ENCODE peak calls at places on chromosomes 13 and 19, in five cellular contexts. M, Q, E, A and L are unnamed samples.
A peak's percentile ranks its signal among the peaks of the same experiment; 100 is the strongest.

GRCh38 chr19:55473613-55474012 is 2.8 kb upstream of the ZNF628 start:
- DNase-seq in A (peak; percentile 81), Q (no peak), M (no peak), E (no peak), L (no peak)

GRCh38 chr13:78478183-78478582 is 125.2 kb downstream of the POU4F1 start:
- DNase-seq in Q (no peak), M (no peak), E (no peak), A (no peak), L (no peak)

GRCh38 chr13:113591750-113592149 is 7.2 kb downstream of the TFDP1 start:
- DNase-seq in E (peak; percentile 51), Q (no peak), M (no peak), A (no peak), L (no peak)

GRCh38 chr19:41249707-41250423 is 14.3 kb upstream of the HNRNPUL1 start:
- DNase-seq in A (no peak), E (no peak), Q (no peak), M (no peak), L (no peak)

GRCh38 chr13:25886438-25887214 is 165.2 kb downstream of the SHISA2 start:
- DNase-seq in Q (no peak), A (peak; percentile 81), M (no peak), E (no peak), L (no peak)

GRCh38 chr19:8426283-8426682 is 13.2 kb downstream of the MARCHF2 start:
- DNase-seq in M (no peak), A (no peak), E (no peak), Q (no peak), L (no peak)

GRCh38 chr19:16970821-16971220 is 55.8 kb downstream of the CPAMD8 start:
- DNase-seq in E (no peak), A (peak; percentile 19), M (no peak), Q (no peak), L (no peak)

GRCh38 chr19:54959840-54960239 is 6.3 kb upstream of the NLRP2 start:
- DNase-seq in A (no peak), Q (no peak), E (no peak), M (no peak), L (no peak)

GRCh38 chr13:114134944-114135610 is 2.7 kb upstream of the RASA3 start:
- DNase-seq in M (no peak), A (no peak), E (peak; percentile 32), Q (no peak), L (no peak)

GRCh38 chr13:24693862-24694471 is 13.8 kb downstream of the ATP12A start:
- DNase-seq in A (peak; percentile 41), Q (no peak), E (no peak), M (no peak), L (peak; percentile 62)

GRCh38 chr19:1285737-1286360 is at the start of gene EFNA2:
- DNase-seq in M (no peak), A (no peak), Q (no peak), E (no peak), L (no peak)

GRCh38 chr13:50085063-50085462 is 69.8 kb downstream of the KCNRG start:
- DNase-seq in A (peak; percentile 47), E (no peak), Q (no peak), M (no peak), L (no peak)

GRCh38 chr13:113090415-113090770 is 15.2 kb upstream of the F7 start:
- DNase-seq in M (no peak), A (no peak), Q (no peak), E (peak; percentile 40), L (no peak)

GRCh38 chr13:98504371-98504963 is 72.4 kb downstream of the STK24 start:
- DNase-seq in E (no peak), Q (no peak), A (no peak), M (no peak), L (no peak)

GRCh38 chr13:110811008-110811720 is 97.7 kb downstream of the ING1 start:
- DNase-seq in A (no peak), Q (no peak), M (no peak), E (no peak), L (no peak)

GRCh38 chr19:15479391-15480345 is at the start of gene PGLYRP2:
- DNase-seq in E (peak; percentile 72), Q (no peak), M (no peak), A (peak; percentile 19), L (no peak)

GRCh38 chr19:33403221-33403972 is 29.9 kb downstream of the CEBPG start:
- DNase-seq in M (no peak), A (no peak), Q (no peak), E (peak; percentile 61), L (no peak)

GRCh38 chr19:14566712-14567077 is 5.2 kb downstream of the NDUFB7 start:
- DNase-seq in A (no peak), E (no peak), M (no peak), Q (no peak), L (no peak)

GRCh38 chr13:42048625-42049453 is at the start of gene DGKH:
- DNase-seq in Q (no peak), E (peak; percentile 94), A (peak; percentile 75), M (peak; percentile 41), L (peak; percentile 63)

GRCh38 chr13:38804061-38804460 is 117.2 kb downstream of the FREM2 start:
- DNase-seq in M (no peak), A (no peak), E (no peak), Q (no peak), L (no peak)

GRCh38 chr13:43924549-43925245 is 45.0 kb downstream of the LACC1 start:
- DNase-seq in A (no peak), E (no peak), Q (no peak), M (no peak), L (peak; percentile 22)

GRCh38 chr19:15115080-15115479 is 7.9 kb downstream of the SYDE1 start:
- DNase-seq in A (peak; percentile 60), M (no peak), Q (no peak), E (peak; percentile 90), L (no peak)

GRCh38 chr13:48506092-48506701 is 26.7 kb downstream of the RCBTB2 start:
- DNase-seq in E (peak; percentile 81), A (no peak), M (no peak), Q (no peak), L (no peak)

GRCh38 chr19:41431426-41432386 is 4.5 kb upstream of the B3GNT8 start:
- DNase-seq in A (peak; percentile 62), E (no peak), Q (no peak), M (no peak), L (no peak)

GRCh38 chr13:94433055-94433947 is 46.2 kb downstream of the DCT start:
- DNase-seq in A (no peak), E (no peak), Q (no peak), M (no peak), L (no peak)

GRCh38 chr19:51282335-51282734 is 29.1 kb upstream of the IGLON5 start:
- DNase-seq in M (no peak), A (no peak), Q (no peak), E (no peak), L (no peak)

GRCh38 chr19:32688315-32688714 is 3.3 kb upstream of the NUDT19 start:
- DNase-seq in E (no peak), A (no peak), M (no peak), Q (no peak), L (no peak)

GRCh38 chr19:8302357-8302691 is 5.8 kb downstream of the CD320 start:
- DNase-seq in A (no peak), Q (no peak), E (peak; percentile 74), M (no peak), L (no peak)

GRCh38 chr13:49304763-49305695 is 57.3 kb downstream of the CDADC1 start:
- DNase-seq in M (no peak), Q (no peak), E (no peak), A (no peak), L (no peak)

GRCh38 chr13:47893527-47893926 is 107.5 kb downstream of the SUCLA2 start:
- DNase-seq in E (no peak), Q (no peak), A (no peak), M (no peak), L (no peak)